ENCODE peak calls at places on chromosome 7, in four cellular contexts. P, H, K and Q are unnamed samples.
A peak's percentile ranks its signal among the peaks of the same experiment; 100 is the strongest.

GRCh38 chr7:157851501-157852067 is 514.8 kb downstream of the DNAJB6 start:
- DNase-seq in P (no peak), H (no peak), K (no peak), Q (no peak)

GRCh38 chr7:120460928-120461327 is 188.0 kb downstream of the KCND2 start:
- DNase-seq in P (no peak), H (no peak), K (no peak), Q (no peak)

GRCh38 chr7:159096736-159097581 is 47.7 kb downstream of the VIPR2 start:
- DNase-seq in P (no peak), H (no peak), K (no peak), Q (peak; percentile 35)

GRCh38 chr7:135976312-135977019 is 693 bp downstream of the MTPN start:
- DNase-seq in P (peak; percentile 1), H (no peak), K (peak; percentile 70), Q (peak; percentile 29)

GRCh38 chr7:27873981-27874957 is 134.3 kb downstream of the TAX1BP1 start:
- DNase-seq in P (peak; percentile 19), H (no peak), K (no peak), Q (no peak)

GRCh38 chr7:25180946-25181345 is 47.3 kb downstream of the NPVF start:
- DNase-seq in P (no peak), H (no peak), K (no peak), Q (no peak)

GRCh38 chr7:1197997-1198632 is 34.6 kb upstream of the UNCX start:
- DNase-seq in P (peak; percentile 94), H (no peak), K (no peak), Q (no peak)

GRCh38 chr7:30965883-30966282 is 2.1 kb downstream of the GHRHR start:
- DNase-seq in P (no peak), H (no peak), K (no peak), Q (no peak)

GRCh38 chr7:153158204-153158603 is 398.7 kb downstream of the ACTR3B start:
- DNase-seq in P (no peak), H (no peak), K (no peak), Q (no peak)

GRCh38 chr7:108010377-108010776 is 7.4 kb upstream of the LAMB1 start:
- DNase-seq in P (no peak), H (no peak), K (no peak), Q (no peak)

GRCh38 chr7:108009873-108010272 is 6.9 kb upstream of the LAMB1 start:
- DNase-seq in P (no peak), H (no peak), K (no peak), Q (no peak)

GRCh38 chr7:108014200-108014599 is 11.2 kb upstream of the LAMB1 start:
- DNase-seq in P (peak; percentile 41), H (no peak), K (no peak), Q (no peak)

GRCh38 chr7:108014747-108015682 is 12.1 kb upstream of the LAMB1 start:
- DNase-seq in P (peak; percentile 90), H (no peak), K (no peak), Q (no peak)

DNA sequence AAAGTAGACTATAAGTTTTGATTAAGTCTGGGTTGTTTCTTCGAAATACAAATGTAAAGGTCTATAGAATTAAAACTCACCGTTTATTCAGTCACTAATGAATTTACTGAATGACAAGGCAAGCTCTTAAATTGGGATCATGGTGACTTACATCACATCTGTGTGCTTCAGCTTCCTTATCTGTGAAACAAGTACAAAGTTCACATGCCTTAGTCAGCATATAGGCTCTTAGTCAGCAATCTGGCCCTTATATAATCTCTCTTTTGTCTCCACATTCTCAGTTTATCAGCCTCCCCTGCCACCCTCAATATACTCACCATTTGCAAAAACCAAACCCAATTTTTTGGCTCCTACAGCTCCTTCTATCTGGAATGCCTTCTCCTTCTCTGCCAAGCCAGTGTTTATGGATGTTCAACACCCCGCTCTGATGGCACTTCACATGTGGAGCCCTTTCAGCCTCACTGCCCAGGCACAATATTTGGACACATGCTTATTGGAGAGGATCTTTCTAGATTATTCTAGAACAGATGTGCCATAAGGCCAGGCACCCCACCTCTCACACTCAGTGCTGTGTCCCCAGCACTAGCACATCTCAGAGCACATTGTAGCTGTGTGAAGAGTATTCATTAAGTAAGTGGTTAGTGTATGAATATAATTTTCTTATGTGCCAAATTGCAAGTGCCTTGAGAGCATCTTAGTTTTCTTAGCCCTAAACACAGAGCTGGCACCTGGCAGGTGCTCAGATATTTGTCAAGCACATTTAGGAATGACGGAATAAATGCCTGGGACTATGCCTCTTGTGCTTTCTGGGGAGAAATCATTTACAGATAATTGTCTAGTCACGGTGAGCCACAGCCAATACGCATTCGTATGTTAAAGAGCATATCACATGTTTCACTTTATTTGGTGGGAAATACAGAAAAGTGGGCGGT is 9.8 kb upstream of the LAMB1 start:
- DNase-seq in P (peak; percentile 79), H (no peak), K (peak; percentile 87), Q (no peak)
- TF ChIP-seq CHD1 in P (no peak), H (no peak), K (no peak), Q (no peak)

GRCh38 chr7:17773289-17773626 is 167.0 kb downstream of the SNX13 start:
- DNase-seq in P (peak; percentile 93), H (no peak), K (no peak), Q (no peak)
- TF ChIP-seq CHD1 in P (no peak), H (no peak), K (no peak), Q (no peak)

GRCh38 chr7:19984231-19984632 is 210.8 kb upstream of the TMEM196 start:
- DNase-seq in P (no peak), H (no peak), K (no peak), Q (no peak)
- TF ChIP-seq CHD1 in P (no peak), H (no peak), K (no peak), Q (no peak)

GRCh38 chr7:127702938-127703337 is 50.9 kb downstream of the SND1 start:
- DNase-seq in P (no peak), H (no peak), K (no peak), Q (no peak)
- TF ChIP-seq CHD1 in P (no peak), H (no peak), K (no peak), Q (no peak)

GRCh38 chr7:18345641-18346234 is 149.8 kb upstream of the HDAC9 start:
- DNase-seq in P (peak; percentile 46), H (no peak), K (peak; percentile 29), Q (no peak)
- TF ChIP-seq CHD1 in P (no peak), H (no peak), K (no peak), Q (no peak)

GRCh38 chr7:22397981-22398380 is 41.0 kb upstream of the RAPGEF5 start:
- DNase-seq in P (peak; percentile 33), H (no peak), K (no peak), Q (no peak)
- TF ChIP-seq CHD1 in P (no peak), H (no peak), K (no peak), Q (no peak)

DNA sequence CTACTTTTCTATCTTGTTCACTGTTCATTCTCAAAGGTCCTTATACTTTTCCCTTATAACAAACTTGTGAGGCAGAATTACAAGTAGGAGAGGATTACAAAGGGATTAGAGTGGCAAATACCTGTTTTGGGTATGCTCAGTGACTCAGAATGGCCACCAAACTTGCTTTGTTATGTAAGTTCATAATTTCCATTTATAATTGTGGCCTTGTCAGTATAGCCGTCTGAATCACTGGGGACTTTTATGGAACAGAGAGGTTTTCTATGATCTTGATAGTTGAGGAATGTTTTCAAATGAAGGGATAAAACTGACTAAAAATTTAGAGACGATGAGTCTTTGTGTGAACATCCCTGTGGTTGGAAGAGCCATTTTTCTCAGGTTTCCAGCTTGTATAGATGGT is 116.2 kb downstream of the SND1 start:
- DNase-seq in P (peak; percentile 34), H (no peak), K (no peak), Q (no peak)
- TF ChIP-seq CHD1 in P (no peak), H (no peak), K (no peak), Q (no peak)

DNA sequence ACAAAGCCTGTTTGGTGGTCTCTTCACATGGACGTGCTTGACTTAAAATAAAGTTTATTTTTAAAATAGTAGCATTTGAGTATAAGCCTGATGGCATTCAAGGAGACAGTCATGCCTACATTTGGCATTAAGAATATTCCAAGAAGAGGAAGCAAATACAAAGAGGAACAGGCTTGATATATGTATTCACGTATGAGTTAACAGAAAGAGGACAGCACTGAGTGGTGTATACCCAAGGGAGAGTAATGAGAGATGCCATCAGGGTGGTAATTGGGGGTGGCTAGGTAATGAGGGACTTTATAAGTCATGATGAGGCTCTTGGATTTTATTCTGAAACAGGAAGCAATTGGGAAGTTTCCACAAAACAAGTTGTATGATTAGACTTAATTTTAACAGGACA is 363.3 kb downstream of the SEMA3D start:
- DNase-seq in P (no peak), H (no peak), K (no peak), Q (no peak)
- TF ChIP-seq CHD1 in P (no peak), H (no peak), K (no peak), Q (no peak)

GRCh38 chr7:101172854-101173751 is 7.0 kb downstream of the NAT16 start:
- DNase-seq in P (peak; percentile 71), H (no peak), K (peak; percentile 47), Q (no peak)
- TF ChIP-seq CHD1 in P (no peak), H (no peak), K (no peak), Q (no peak)

DNA sequence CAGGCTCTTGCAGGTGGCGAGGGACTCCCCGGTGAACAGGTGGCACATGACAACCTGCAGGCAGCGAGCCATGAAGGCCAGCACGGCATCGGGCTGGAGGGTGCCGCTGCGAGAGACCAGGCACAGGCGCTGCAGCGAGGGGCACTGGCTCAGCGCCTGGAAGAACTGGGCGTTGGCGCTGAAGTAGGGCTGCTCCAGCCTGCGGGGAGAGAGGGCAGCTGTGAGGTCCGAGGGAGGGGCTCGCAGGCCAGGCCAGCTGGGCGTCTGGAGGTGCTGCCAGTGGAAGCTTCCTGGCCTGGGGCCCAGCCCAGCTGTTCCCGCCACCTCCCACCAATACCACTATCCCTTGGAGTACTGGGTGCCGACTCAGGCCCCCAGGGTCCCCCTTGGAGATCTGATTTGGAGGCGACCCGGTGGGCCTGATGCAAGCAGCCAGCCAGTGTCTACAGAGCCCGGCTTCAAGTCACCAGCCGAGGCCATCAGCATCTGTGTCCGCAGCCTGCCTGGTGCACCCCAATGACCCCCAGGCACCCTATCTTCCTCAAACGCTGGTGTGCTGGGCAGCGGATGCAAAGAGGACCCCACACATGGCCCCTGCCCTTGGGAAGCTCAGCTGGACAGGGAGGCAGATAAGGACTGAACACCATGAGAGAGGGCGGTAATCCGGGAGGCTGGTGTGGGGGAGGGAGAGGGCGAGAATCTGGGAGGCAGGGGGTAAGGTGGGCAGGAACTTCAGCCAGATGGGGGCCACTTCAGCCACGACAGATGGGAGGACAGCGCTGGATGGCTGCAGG is 67.8 kb upstream of the TNRC18 start:
- DNase-seq in P (no peak), H (no peak), K (no peak), Q (no peak)
- TF ChIP-seq CHD1 in P (no peak), H (no peak), K (no peak), Q (no peak)